ENCODE peak calls at places on chromosome 7, in six cellular contexts. W, S, I, R, H and Q are unnamed samples.

GRCh38 chr7:30848121-30848855 is 63.4 kb upstream of the AQP1 start:
- DNase-seq in S (no peak), I (no peak), W (no peak), R (no peak), H (no peak), Q (no peak)

GRCh38 chr7:137717811-137718271 is 128.9 kb downstream of the DGKI start:
- DNase-seq in H (peak), S (peak), R (no peak), W (no peak), I (no peak), Q (no peak)

GRCh38 chr7:149720372-149721083 is 52.9 kb downstream of the ZNF467 start:
- DNase-seq in H (no peak), I (no peak), W (peak), S (peak), R (no peak), Q (no peak)

GRCh38 chr7:87154166-87154565 is 1.9 kb downstream of the DMTF1 start:
- DNase-seq in H (no peak), R (no peak), I (no peak), W (no peak), S (no peak), Q (no peak)

GRCh38 chr7:3915337-3915865 is 614.3 kb downstream of the SDK1 start:
- DNase-seq in R (no peak), S (no peak), I (no peak), H (no peak), W (no peak), Q (no peak)

GRCh38 chr7:121307021-121307575 is 21.7 kb upstream of the WNT16 start:
- DNase-seq in R (no peak), W (no peak), S (no peak), I (no peak), H (no peak), Q (no peak)

GRCh38 chr7:140744005-140744404 is 47.5 kb downstream of the NDUFB2 start:
- DNase-seq in W (no peak), S (no peak), I (no peak), R (no peak), H (no peak), Q (no peak)

GRCh38 chr7:151086802-151087246 is 549 bp downstream of the AGAP3 start:
- DNase-seq in R (no peak), W (no peak), S (no peak), I (no peak), H (peak), Q (peak)

GRCh38 chr7:125173571-125173970 is 243.9 kb upstream of the POT1 start:
- DNase-seq in W (no peak), I (no peak), S (peak), R (no peak), H (no peak), Q (no peak)

GRCh38 chr7:130886438-130887135 is 152.6 kb upstream of the KLF14 start:
- DNase-seq in S (no peak), R (no peak), H (no peak), I (no peak), W (no peak), Q (no peak)

GRCh38 chr7:41096921-41097320 is 606.0 kb downstream of the INHBA start:
- DNase-seq in S (peak), W (no peak), R (peak), I (no peak), H (no peak), Q (no peak)

GRCh38 chr7:504221-505081 is 15.2 kb downstream of the PDGFA start:
- DNase-seq in H (no peak), R (no peak), I (no peak), W (peak), S (no peak), Q (no peak)

GRCh38 chr7:29116361-29116760 is 30.0 kb downstream of the CPVL start:
- DNase-seq in H (no peak), W (no peak), I (no peak), R (no peak), S (no peak), Q (no peak)

GRCh38 chr7:130367088-130367755 is 13.1 kb upstream of the CPA1 start:
- DNase-seq in S (no peak), W (no peak), I (no peak), H (no peak), R (no peak), Q (no peak)

GRCh38 chr7:90266808-90267207 is 21.8 kb downstream of the CFAP69 start:
- DNase-seq in S (peak), W (no peak), I (peak), H (no peak), R (no peak), Q (no peak)

GRCh38 chr7:98568891-98569290 is 48.2 kb upstream of the NPTX2 start:
- DNase-seq in W (no peak), H (no peak), I (no peak), R (no peak), S (peak), Q (no peak)

GRCh38 chr7:20331231-20331880 is 656 bp downstream of the ITGB8 start:
- DNase-seq in I (peak), W (no peak), S (peak), H (peak), R (no peak), Q (peak)

GRCh38 chr7:2524808-2525140 is 5.2 kb downstream of the LFNG start:
- DNase-seq in W (no peak), I (no peak), H (peak), R (no peak), S (no peak), Q (no peak)

GRCh38 chr7:126228356-126229061 is 1024.2 kb downstream of the GRM8 start:
- DNase-seq in R (no peak), I (no peak), W (no peak), H (no peak), S (no peak), Q (no peak)

GRCh38 chr7:144454256-144455039 is 51.0 kb upstream of the NOBOX start:
- DNase-seq in H (peak), R (no peak), W (no peak), S (peak), I (no peak), Q (no peak)

GRCh38 chr7:26180792-26181198 is 19.8 kb downstream of the HNRNPA2B1 start:
- DNase-seq in S (peak), I (no peak), H (no peak), R (no peak), W (no peak), Q (no peak)

GRCh38 chr7:44074349-44074695 is 8.0 kb downstream of the POLM start:
- DNase-seq in H (no peak), W (no peak), S (no peak), I (no peak), R (no peak), Q (no peak)

GRCh38 chr7:44075296-44076075 is 6.8 kb downstream of the POLM start:
- DNase-seq in R (no peak), W (no peak), I (no peak), H (peak), S (no peak), Q (no peak)

GRCh38 chr7:44072364-44073231 is 7.2 kb upstream of the PGAM2 start:
- DNase-seq in H (peak), S (peak), I (peak), W (peak), R (no peak), Q (no peak)

GRCh38 chr7:44071726-44072363 is 6.5 kb upstream of the PGAM2 start:
- DNase-seq in R (no peak), S (no peak), W (no peak), I (no peak), H (no peak), Q (no peak)

DNA sequence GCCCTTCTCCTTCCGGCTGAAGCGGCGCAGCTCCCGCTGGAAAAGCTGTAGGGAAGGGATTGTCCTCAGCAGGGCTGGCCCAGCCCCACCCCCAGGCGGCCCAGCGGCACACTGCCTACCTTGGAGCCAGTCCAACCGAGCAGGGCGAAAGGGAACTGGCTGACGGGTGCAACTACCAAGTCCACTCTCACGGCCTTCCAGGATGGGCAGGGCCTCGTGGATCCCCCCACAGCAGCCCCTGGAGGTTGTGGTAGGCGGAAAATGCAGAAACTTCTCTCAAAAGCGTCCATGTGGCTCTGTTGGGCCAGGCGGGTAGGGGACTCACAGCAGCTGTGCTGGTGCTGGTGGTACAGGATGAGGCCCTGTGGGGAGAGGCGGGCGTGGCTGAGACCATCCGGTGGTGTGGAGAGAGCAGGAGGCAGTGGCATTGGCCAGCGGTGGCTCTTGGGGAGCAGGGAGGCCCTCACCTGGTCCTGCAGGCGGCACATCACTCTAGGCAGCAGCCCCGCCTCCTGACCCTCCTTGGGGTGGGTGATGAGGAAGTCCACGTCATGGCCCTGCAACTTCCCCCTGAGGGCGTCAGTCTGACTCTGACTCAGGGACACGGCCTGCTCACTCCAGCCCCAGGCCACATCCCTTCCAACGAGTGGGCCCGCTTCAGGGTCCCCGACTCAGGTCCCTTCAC is 8.4 kb upstream of the PGAM2 start:
- DNase-seq in W (peak), H (peak), S (no peak), R (no peak), I (peak), Q (peak)
- H3K4me3 ChIP-seq in W (peak), H (no peak), S (no peak), R (no peak), I (no peak), Q (peak)

DNA sequence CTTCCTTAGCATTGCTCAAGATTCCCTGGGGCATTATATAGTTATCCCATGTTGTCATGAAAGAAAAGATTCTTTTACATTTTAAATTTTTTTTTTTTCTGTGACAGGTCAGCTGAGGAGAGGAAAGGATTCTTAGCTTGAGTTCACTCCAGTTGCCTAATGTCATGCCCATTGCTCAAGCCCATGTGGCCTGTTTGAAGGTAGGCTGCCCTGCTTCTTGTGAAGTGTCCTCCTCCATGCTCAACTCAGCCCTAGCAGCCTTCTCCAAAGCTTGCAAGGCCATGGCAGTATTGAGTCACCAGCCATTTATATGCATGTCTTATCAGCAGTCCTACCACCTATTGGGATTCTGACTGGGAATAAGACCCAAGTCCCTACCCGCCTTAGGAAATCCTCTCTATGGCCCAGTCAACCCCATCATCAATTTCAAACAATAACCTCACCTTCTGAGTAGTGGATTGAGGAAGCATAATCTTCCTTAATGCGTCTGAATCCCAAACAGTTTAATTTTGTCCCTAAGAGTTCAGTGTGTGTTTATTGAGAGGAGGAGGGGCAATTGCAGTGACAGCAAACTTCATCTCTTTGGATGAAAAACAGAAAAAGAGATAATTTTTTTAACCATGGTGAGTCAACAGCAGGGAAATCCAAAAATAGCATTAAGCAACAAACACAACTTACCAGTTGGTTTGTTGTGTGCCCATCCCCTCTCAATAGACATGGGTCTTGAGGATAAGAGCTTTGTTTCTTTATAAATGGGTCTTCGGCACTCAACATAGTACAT is 38.6 kb upstream of the WASL start:
- DNase-seq in W (no peak), H (no peak), R (no peak), S (peak), I (no peak), Q (no peak)
- H3K4me3 ChIP-seq in W (no peak), H (no peak), R (no peak), S (no peak), I (no peak), Q (no peak)

GRCh38 chr7:16851829-16852228 is 30.0 kb downstream of the AGR3 start:
- DNase-seq in I (no peak), R (no peak), H (no peak), W (no peak), S (no peak), Q (no peak)

GRCh38 chr7:16847381-16847860 is 34.4 kb downstream of the AGR3 start:
- DNase-seq in S (peak), W (no peak), I (no peak), R (no peak), H (no peak), Q (no peak)

GRCh38 chr7:16846611-16847165 is 35.1 kb downstream of the AGR3 start:
- DNase-seq in W (no peak), S (no peak), I (no peak), H (no peak), R (no peak), Q (no peak)

GRCh38 chr7:16850772-16851466 is 30.9 kb downstream of the AGR3 start:
- DNase-seq in I (no peak), W (no peak), R (no peak), S (no peak), H (peak), Q (peak)

GRCh38 chr7:16849295-16850148 is 32.3 kb downstream of the AGR3 start:
- DNase-seq in W (no peak), S (no peak), R (no peak), H (no peak), I (no peak), Q (no peak)
- H3K4me3 ChIP-seq in W (no peak), S (no peak), R (no peak), H (no peak), I (no peak), Q (no peak)

GRCh38 chr7:94907026-94907419 is 371 bp upstream of the PPP1R9A start:
- DNase-seq in S (no peak), W (no peak), H (no peak), I (no peak), R (no peak), Q (no peak)
- H3K4me3 ChIP-seq in S (no peak), W (peak), H (peak), I (peak), R (no peak), Q (no peak)

GRCh38 chr7:105581066-105581811 is at the start of gene EFCAB10:
- DNase-seq in S (peak), W (no peak), I (no peak), H (peak), R (no peak), Q (peak)
- H3K4me3 ChIP-seq in S (peak), W (peak), I (no peak), H (peak), R (peak), Q (peak)